ENCODE peak calls at places on chromosome 3, in six cellular contexts. A is GM23338, H is A549, N is fibroblast of lung, O is hepatocyte, B is neuronal stem cell. Y is an unnamed sample.

GRCh38 chr3:30075514-30075913 is 530.9 kb upstream of the TGFBR2 start:
- DNase-seq in N (peak; percentile 42), A (no peak), H (no peak), O (no peak), B (no peak), Y (no peak)

GRCh38 chr3:98712726-98713125 is 50.4 kb upstream of the ST3GAL6 start:
- DNase-seq in N (no peak), H (no peak), A (no peak), O (no peak), B (no peak), Y (no peak)

GRCh38 chr3:51620543-51620942 is 50.5 kb upstream of the TEX264 start:
- DNase-seq in O (no peak), A (no peak), B (no peak), H (no peak), N (peak; percentile 62), Y (peak; percentile 63)

GRCh38 chr3:42572278-42572677 is 9.5 kb downstream of the SEC22C start:
- DNase-seq in O (peak; percentile 36), N (peak; percentile 28), A (peak; percentile 91), B (no peak), H (peak; percentile 45), Y (peak; percentile 58)

GRCh38 chr3:190370369-190370768 is 17.6 kb upstream of the CLDN16 start:
- DNase-seq in B (no peak), A (no peak), H (no peak), N (no peak), O (no peak), Y (no peak)

GRCh38 chr3:53170325-53171108 is 9.5 kb downstream of the PRKCD start:
- DNase-seq in O (peak; percentile 48), N (no peak), B (no peak), A (no peak), H (no peak), Y (no peak)

GRCh38 chr3:151154566-151154965 is 48.5 kb downstream of the GPR171 start:
- DNase-seq in O (no peak), A (no peak), N (no peak), H (no peak), B (no peak), Y (no peak)

GRCh38 chr3:182149594-182149993 is 437.9 kb downstream of the SOX2 start:
- DNase-seq in N (peak; percentile 3), B (no peak), H (no peak), A (no peak), O (no peak), Y (no peak)

GRCh38 chr3:14822875-14823807 is 4.4 kb downstream of the FGD5 start:
- DNase-seq in O (peak; percentile 44), B (no peak), A (peak; percentile 49), H (no peak), N (no peak), Y (no peak)

GRCh38 chr3:166372571-166373106 is 535.4 kb upstream of the BCHE start:
- DNase-seq in H (no peak), A (no peak), B (no peak), O (no peak), N (no peak), Y (no peak)

GRCh38 chr3:114110439-114110838 is 53.9 kb downstream of the QTRT2 start:
- DNase-seq in B (no peak), H (no peak), A (peak; percentile 31), N (no peak), O (no peak), Y (no peak)

DNA sequence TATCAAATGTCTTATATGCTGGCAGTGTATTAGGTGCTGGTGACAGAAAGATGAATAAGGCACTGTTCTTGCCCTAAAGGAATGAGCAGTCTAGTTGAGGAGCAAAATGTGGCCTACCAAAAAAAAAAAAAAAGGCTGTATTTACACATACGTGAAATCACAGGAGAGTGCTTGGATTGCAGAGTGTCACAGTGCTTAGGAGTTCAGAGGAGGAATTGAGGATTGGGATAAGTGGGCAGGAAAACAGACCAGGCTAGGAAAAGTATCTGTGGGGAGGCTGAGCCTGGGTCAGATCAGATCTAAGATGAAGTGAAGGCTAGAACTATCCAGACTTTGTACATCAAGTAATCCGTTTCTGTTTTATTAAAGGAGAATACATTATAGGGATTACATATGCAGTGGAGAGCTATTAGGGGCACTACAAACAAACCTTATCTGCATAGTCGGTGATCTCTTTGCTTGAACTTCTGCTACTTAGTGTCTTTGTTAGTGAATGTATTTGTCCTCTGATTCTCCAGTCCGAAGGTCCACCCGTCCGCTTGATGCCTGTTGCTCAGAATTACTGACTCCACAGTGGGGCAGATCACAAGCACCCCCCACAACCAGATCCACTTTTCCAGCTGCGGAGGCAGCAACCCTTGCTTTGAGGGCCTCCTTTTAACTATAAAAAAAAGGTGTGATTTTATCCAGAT is 80.0 kb downstream of the FNDC3B start:
- DNase-seq in A (no peak), N (no peak), B (no peak), O (peak; percentile 39), H (no peak), Y (no peak)
- H3K4me2 ChIP-seq in A (no peak overlapping the region), N (no peak overlapping the region), B (no peak overlapping the region), O (peak overlapping the region; percentile 19), H (no peak overlapping the region), Y (no peak overlapping the region)

GRCh38 chr3:71497367-71497925 is 86.1 kb downstream of the FOXP1 start:
- DNase-seq in A (peak; percentile 58), B (no peak), H (no peak), N (peak; percentile 35), O (no peak), Y (no peak)
- H3K27ac ChIP-seq in A (peak overlapping the region; percentile 84), B (no peak overlapping the region), H (peak overlapping the region; percentile 85), N (no peak overlapping the region), O (peak overlapping the region; percentile 84), Y (peak overlapping the region; percentile 92)

GRCh38 chr3:169239756-169240155 is 423.8 kb downstream of the MECOM start:
- DNase-seq in O (no peak), A (no peak), H (no peak), B (no peak), N (no peak), Y (no peak)

GRCh38 chr3:169241575-169241927 is 422.0 kb downstream of the MECOM start:
- DNase-seq in A (no peak), B (no peak), N (peak; percentile 77), O (no peak), H (no peak), Y (peak; percentile 52)

GRCh38 chr3:169243122-169243521 is 420.4 kb downstream of the MECOM start:
- DNase-seq in O (no peak), N (peak; percentile 36), B (no peak), H (no peak), A (no peak), Y (peak; percentile 39)

GRCh38 chr3:169241928-169242751 is 421.4 kb downstream of the MECOM start:
- DNase-seq in O (peak; percentile 33), B (peak; percentile 31), H (no peak), N (peak; percentile 90), A (peak; percentile 70), Y (peak; percentile 63)

GRCh38 chr3:169240786-169241486 is 422.6 kb downstream of the MECOM start:
- DNase-seq in A (no peak), O (no peak), N (no peak), H (no peak), B (no peak), Y (no peak)
- H3K4me2 ChIP-seq in A (peak overlapping the region; percentile 69), O (no peak overlapping the region), N (no peak overlapping the region), H (no peak overlapping the region), B (no peak overlapping the region), Y (no peak overlapping the region)

GRCh38 chr3:197490659-197491058 is 65.1 kb downstream of the BDH1 start:
- DNase-seq in H (no peak), A (no peak), N (peak; percentile 16), B (no peak), O (no peak), Y (no peak)
- H3K27ac ChIP-seq in H (peak overlapping the region; percentile 81), A (no peak overlapping the region), N (no peak overlapping the region), B (no peak overlapping the region), O (peak overlapping the region; percentile 48), Y (peak overlapping the region; percentile 92)

GRCh38 chr3:121626495-121626894 is 33.3 kb downstream of the FBXO40 start:
- DNase-seq in H (no peak), A (no peak), N (no peak), O (no peak), B (no peak), Y (no peak)
- H3K4me2 ChIP-seq in H (no peak overlapping the region), A (no peak overlapping the region), N (no peak overlapping the region), O (no peak overlapping the region), B (no peak overlapping the region), Y (no peak overlapping the region)